ENCODE peak calls at places on chromosome 18, in six cellular contexts. T is A549, A is IMR-90, D is GM12878, W is K562, Z is H1. L is an unnamed sample.

GRCh38 chr18:43819873-43820272 is 542.6 kb upstream of the SYT4 start:
- DNase-seq in W (no peak), A (no peak), Z (no peak), T (no peak), D (no peak), L (no peak)

GRCh38 chr18:11654736-11655604 is 34.1 kb upstream of the GNAL start:
- DNase-seq in A (peak), Z (peak), T (peak), W (peak), D (no peak), L (peak)

GRCh38 chr18:3450358-3451107 is 561 bp downstream of the TGIF1 start:
- DNase-seq in D (no peak), A (peak), T (no peak), Z (no peak), W (peak), L (no peak)

GRCh38 chr18:59517446-59518171 is 158.5 kb upstream of the LMAN1 start:
- DNase-seq in T (no peak), Z (no peak), W (no peak), D (no peak), A (peak), L (no peak)

GRCh38 chr18:78309945-78310344 is 669.7 kb upstream of the SALL3 start:
- DNase-seq in A (no peak), D (no peak), W (no peak), T (no peak), Z (no peak), L (no peak)

GRCh38 chr18:58714259-58714658 is 43.0 kb downstream of the MALT1 start:
- DNase-seq in T (no peak), A (no peak), Z (no peak), D (no peak), W (no peak), L (no peak)

GRCh38 chr18:27862056-27862682 is 314.8 kb downstream of the CDH2 start:
- DNase-seq in D (no peak), A (no peak), Z (no peak), T (no peak), W (no peak), L (no peak)

GRCh38 chr18:59916746-59917145 is 16.9 kb downstream of the PMAIP1 start:
- DNase-seq in A (no peak), W (no peak), Z (no peak), T (no peak), D (no peak), L (no peak)

GRCh38 chr18:57243624-57244179 is 96.8 kb downstream of the BOD1L2 start:
- DNase-seq in W (no peak), T (no peak), Z (no peak), A (no peak), D (no peak), L (no peak)

GRCh38 chr18:58886864-58887612 is 22.4 kb downstream of the ZNF532 start:
- DNase-seq in W (no peak), Z (no peak), T (no peak), D (no peak), A (no peak), L (no peak)

GRCh38 chr18:66603941-66604627 is at the start of gene CDH19:
- DNase-seq in A (no peak), D (no peak), W (no peak), Z (no peak), T (no peak), L (no peak)

GRCh38 chr18:48049757-48050156 is 119.3 kb upstream of the SMAD2 start:
- DNase-seq in A (no peak), Z (no peak), D (no peak), T (no peak), W (no peak), L (no peak)

GRCh38 chr18:10563886-10564285 is 38.1 kb downstream of the NAPG start:
- DNase-seq in T (no peak), W (no peak), A (no peak), Z (no peak), D (no peak), L (no peak)

GRCh38 chr18:48949051-48949605 is 1.6 kb downstream of the SMAD7 start:
- DNase-seq in A (no peak), W (no peak), D (no peak), T (no peak), Z (no peak), L (no peak)

GRCh38 chr18:77071711-77072292 is 60.8 kb downstream of the MBP start:
- DNase-seq in T (peak), W (no peak), A (peak), D (no peak), Z (no peak), L (no peak)

GRCh38 chr18:48866028-48866733 is 84.6 kb downstream of the SMAD7 start:
- DNase-seq in D (no peak), W (no peak), Z (no peak), T (no peak), A (peak), L (no peak)

GRCh38 chr18:44742741-44743311 is 62.1 kb downstream of the SETBP1 start:
- DNase-seq in Z (no peak), D (no peak), W (no peak), T (no peak), A (peak), L (no peak)

GRCh38 chr18:57561728-57562423 is 24.6 kb downstream of the FECH start:
- DNase-seq in W (peak), A (peak), D (no peak), Z (no peak), T (peak), L (peak)

GRCh38 chr18:27005589-27005988 is 140.1 kb upstream of the AQP4 start:
- DNase-seq in Z (no peak), A (no peak), D (no peak), T (peak), W (no peak), L (peak)

GRCh38 chr18:42936289-42936688 is 179.2 kb downstream of the RIT2 start:
- DNase-seq in T (no peak), D (peak), Z (no peak), W (no peak), A (no peak), L (no peak)

GRCh38 chr18:6606411-6607085 is 123.0 kb upstream of the ARHGAP28 start:
- DNase-seq in Z (no peak), W (no peak), T (no peak), D (no peak), A (no peak), L (no peak)

GRCh38 chr18:74153377-74153776 is 5.1 kb downstream of the TIMM21 start:
- DNase-seq in Z (no peak), A (no peak), D (no peak), W (no peak), T (no peak), L (no peak)

GRCh38 chr18:4599312-4599711 is 144.2 kb upstream of the DLGAP1 start:
- DNase-seq in D (no peak), W (no peak), A (no peak), Z (no peak), T (no peak), L (no peak)

GRCh38 chr18:3297025-3297984 is 35.4 kb downstream of the MYL12B start:
- DNase-seq in Z (peak), A (peak), T (peak), D (peak), W (peak), L (peak)

GRCh38 chr18:54388203-54389142 is 30.8 kb downstream of the C18orf54 start:
- DNase-seq in A (peak), W (peak), Z (peak), T (peak), D (peak), L (peak)

GRCh38 chr18:3710712-3711269 is 260.8 kb downstream of the TGIF1 start:
- DNase-seq in T (peak), A (no peak), D (no peak), Z (no peak), W (peak), L (no peak)

GRCh38 chr18:57150828-57151227 is 3.9 kb downstream of the BOD1L2 start:
- DNase-seq in T (no peak), A (no peak), D (no peak), Z (peak), W (no peak), L (no peak)

GRCh38 chr18:63267990-63268721 is 51.4 kb downstream of the BCL2 start:
- DNase-seq in D (no peak), Z (no peak), W (no peak), A (no peak), T (no peak), L (no peak)
- TF ChIP-seq RAD21 in D (no peak), Z (no peak), W (no peak), A (no peak), T (no peak), L (no peak)

GRCh38 chr18:23259701-23260661 is 124.7 kb downstream of the CABLES1 start:
- DNase-seq in D (no peak), W (peak), A (peak), Z (no peak), T (no peak), L (no peak)
- TF ChIP-seq RAD21 in D (no peak), W (no peak), A (no peak), Z (no peak), T (no peak), L (no peak)

DNA sequence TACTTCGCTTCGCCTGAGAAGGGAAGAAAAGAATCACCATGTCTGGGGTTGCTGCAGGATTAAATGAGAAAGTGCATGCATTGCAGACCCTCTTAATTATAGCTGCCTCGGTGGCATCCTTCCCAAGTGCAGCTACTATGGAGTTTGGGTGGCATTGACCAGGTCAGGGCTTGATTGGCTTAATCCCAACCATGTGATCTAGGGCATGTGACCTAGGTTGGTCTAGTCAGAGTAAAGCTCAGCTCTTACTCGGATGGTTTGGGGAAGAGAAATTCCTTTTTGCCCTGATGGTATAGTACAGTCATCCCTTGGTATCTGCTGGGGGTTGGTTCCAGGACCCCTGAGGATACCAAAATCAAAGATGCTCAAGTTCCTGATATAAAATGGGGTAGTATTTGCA is 178.2 kb upstream of the RAB12 start:
- DNase-seq in Z (no peak), W (no peak), A (no peak), T (no peak), D (no peak), L (no peak)
- TF ChIP-seq RAD21 in Z (no peak), W (no peak), A (no peak), T (no peak), D (no peak), L (no peak)

DNA sequence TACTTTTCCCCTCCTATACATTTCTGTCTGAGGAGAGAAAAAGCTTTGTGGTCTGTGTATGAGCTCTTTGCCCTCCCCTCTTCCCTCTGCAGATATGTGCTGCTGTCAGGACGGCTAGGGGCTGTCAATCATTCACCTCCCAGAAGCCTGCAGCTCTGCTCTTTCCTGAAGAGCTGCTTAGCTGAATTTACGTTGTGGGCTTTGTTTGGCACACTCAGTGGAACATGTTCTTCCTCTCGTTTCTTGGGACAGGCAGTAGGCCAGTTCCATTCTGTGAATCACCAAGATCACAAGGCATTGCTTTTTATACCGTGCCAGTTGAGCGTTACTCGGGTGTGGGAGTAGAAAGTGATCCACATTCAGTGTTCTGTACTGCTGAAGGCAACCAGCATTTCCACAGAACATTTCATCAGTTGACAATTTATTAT is 136.7 kb downstream of the LAMA3 start:
- DNase-seq in T (no peak), Z (no peak), D (no peak), W (no peak), A (peak), L (no peak)
- TF ChIP-seq RAD21 in T (no peak), Z (no peak), D (no peak), W (no peak), A (no peak), L (no peak)

DNA sequence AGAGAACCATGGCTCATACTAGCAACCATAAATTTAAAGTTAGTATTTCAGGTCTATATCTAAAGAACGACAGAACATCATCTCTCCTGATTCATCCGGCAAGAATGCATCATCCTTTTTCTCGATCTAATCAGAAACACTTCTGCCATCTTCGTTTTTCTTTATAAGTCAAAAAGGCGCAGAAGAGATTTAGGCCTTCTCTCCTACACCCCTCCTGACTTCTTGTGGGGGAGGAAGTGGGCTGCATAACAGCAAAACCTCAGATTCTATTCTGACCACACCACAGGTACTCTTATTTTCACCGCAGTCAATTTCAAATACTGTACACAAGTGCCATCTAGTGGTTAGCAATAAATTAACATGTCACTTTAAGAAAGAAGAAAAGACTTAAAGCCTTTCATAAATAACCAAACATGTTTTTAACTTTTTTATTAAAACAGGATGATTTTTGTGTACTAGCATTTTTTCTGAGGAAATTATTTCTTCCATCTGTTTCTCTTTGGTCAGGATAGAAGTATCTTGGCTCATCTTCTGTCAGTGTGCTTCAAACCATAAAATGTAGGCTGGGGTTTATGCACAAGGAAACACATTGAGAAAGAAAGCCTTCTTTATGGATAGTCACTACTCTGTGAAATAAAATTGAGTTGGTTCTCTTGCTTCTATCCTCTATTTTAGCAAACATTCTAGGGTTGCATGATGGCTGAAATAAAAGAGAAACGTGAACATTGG is 48.3 kb upstream of the PIK3C3 start:
- DNase-seq in D (peak), A (peak), Z (no peak), T (peak), W (peak), L (peak)
- TF ChIP-seq RAD21 in D (peak), A (peak), Z (peak), T (peak), W (peak), L (peak)

DNA sequence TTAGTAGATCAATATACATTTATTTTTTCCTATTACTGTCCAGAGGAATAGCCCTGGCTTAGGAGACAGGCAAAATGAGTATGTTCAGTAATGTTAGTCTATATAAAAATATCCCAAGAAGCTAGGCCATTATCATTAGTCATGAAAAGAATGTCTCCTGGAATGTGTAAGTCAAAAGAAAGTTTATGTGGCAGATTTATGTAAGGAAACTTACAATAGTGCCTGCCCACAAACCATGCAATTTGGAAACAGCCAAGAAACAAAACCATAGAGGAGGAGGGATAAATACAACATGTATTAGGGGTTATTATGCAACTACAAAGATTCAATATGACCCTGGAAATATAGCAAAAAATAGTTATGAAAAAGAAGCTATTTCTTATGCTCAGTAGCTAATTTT is 96.3 kb downstream of the NOL4 start:
- DNase-seq in A (peak), W (no peak), Z (no peak), D (no peak), T (no peak), L (no peak)
- TF ChIP-seq RAD21 in A (no peak), W (no peak), Z (no peak), D (no peak), T (no peak), L (no peak)

DNA sequence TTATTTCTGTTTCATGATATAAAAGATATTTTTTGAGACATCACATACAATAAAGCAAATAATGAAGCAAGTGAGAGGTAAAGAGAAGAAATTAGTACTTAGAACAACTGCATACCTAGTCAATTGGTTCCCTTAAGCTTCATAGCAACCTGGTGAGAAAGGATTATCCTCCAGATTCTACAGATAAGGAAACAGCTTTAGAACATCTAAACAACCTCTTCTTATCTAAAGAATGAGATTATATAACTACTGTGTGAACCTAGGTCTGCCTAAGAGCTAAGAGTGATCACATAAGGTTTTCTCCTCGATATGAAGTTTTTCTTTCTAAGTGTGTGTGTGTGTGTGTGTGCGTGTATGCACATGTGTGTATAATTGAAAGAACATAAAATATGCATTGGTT is 265.1 kb downstream of the NOL4 start:
- DNase-seq in Z (no peak), A (no peak), W (no peak), T (no peak), D (no peak), L (no peak)
- TF ChIP-seq RAD21 in Z (no peak), A (no peak), W (no peak), T (no peak), D (no peak), L (no peak)

L was measured in HCT116.